ENCODE peak calls at places on chromosome 16, in eight cellular contexts. Q is HFF-Myc, X is fibroblast of pulmonary artery, M is uterus, C is breast epithelium, D is tibial artery, U is fibroblast of villous mesenchyme, Z is A549. P is an unnamed sample.

GRCh38 chr16:6146874-6147425 is 1049.4 kb upstream of the EEF2KMT start:
- DNase-seq in Q (no peak), X (no peak), M (no peak), C (no peak), D (no peak), U (no peak), Z (no peak), P (no peak)

GRCh38 chr16:81796035-81796434 is 16.9 kb downstream of the PLCG2 start:
- DNase-seq in Q (no peak), X (no peak), M (no peak), C (no peak), D (no peak), U (no peak), Z (no peak), P (no peak)

GRCh38 chr16:11213373-11213772 is 42.6 kb downstream of the SOCS1 start:
- DNase-seq in Q (no peak), X (no peak), M (no peak), C (no peak), D (no peak), U (no peak), Z (no peak), P (no peak)

GRCh38 chr16:66395806-66396555 is 29.5 kb downstream of the CDH5 start:
- DNase-seq in Q (no peak), X (no peak), M (no peak), C (no peak), D (no peak), U (no peak), Z (no peak), P (no peak)

GRCh38 chr16:67719778-67720144 is 645 bp upstream of the GFOD2 start:
- DNase-seq in Q (no peak), X (peak; percentile 54), M (no peak), C (no peak), D (peak; percentile 47), U (peak; percentile 65), Z (peak; percentile 58), P (peak; percentile 52)

GRCh38 chr16:55539488-55539887 is 27.0 kb upstream of the CAPNS2 start:
- DNase-seq in Q (no peak), X (no peak), M (no peak), C (no peak), D (no peak), U (no peak), Z (no peak), P (no peak)

GRCh38 chr16:70688266-70688742 is 2.5 kb upstream of the MTSS2 start:
- DNase-seq in Q (no peak), X (peak; percentile 74), M (peak; percentile 76), C (no peak), D (peak; percentile 68), U (peak; percentile 86), Z (no peak), P (peak; percentile 29)

GRCh38 chr16:53829186-53829747 is 125.3 kb downstream of the FTO start:
- DNase-seq in Q (no peak), X (peak; percentile 18), M (no peak), C (no peak), D (no peak), U (no peak), Z (no peak), P (peak; percentile 21)

GRCh38 chr16:66845791-66846221 is 1.6 kb downstream of the CA7 start:
- DNase-seq in Q (no peak), X (no peak), M (no peak), C (peak; percentile 35), D (no peak), U (no peak), Z (no peak), P (no peak)

GRCh38 chr16:21060027-21060510 is 90.6 kb downstream of the DNAH3 start:
- DNase-seq in Q (no peak), X (no peak), M (no peak), C (no peak), D (no peak), U (no peak), Z (no peak), P (no peak)

GRCh38 chr16:67652578-67653130 is 7.4 kb downstream of the ACD start:
- DNase-seq in Q (no peak), X (no peak), M (peak; percentile 18), C (no peak), D (no peak), U (no peak), Z (peak; percentile 48), P (no peak)

GRCh38 chr16:64629622-64630021 is 492.2 kb downstream of the CDH11 start:
- DNase-seq in Q (peak; percentile 7), X (no peak), M (no peak), C (no peak), D (no peak), U (no peak), Z (no peak), P (no peak)

GRCh38 chr16:66409156-66409555 is 17.9 kb upstream of the BEAN1 start:
- DNase-seq in Q (no peak), X (peak; percentile 78), M (no peak), C (no peak), D (no peak), U (peak; percentile 60), Z (no peak), P (peak; percentile 72)

GRCh38 chr16:11256657-11257130 is 690 bp upstream of the SOCS1 start:
- DNase-seq in Q (no peak), X (peak; percentile 33), M (peak; percentile 68), C (no peak), D (peak; percentile 56), U (peak; percentile 73), Z (peak; percentile 38), P (peak; percentile 39)

GRCh38 chr16:87160752-87161337 is 156.3 kb downstream of the C16orf95 start:
- DNase-seq in Q (no peak), X (no peak), M (no peak), C (no peak), D (no peak), U (no peak), Z (no peak), P (no peak)

GRCh38 chr16:75065149-75065807 is 51.3 kb downstream of the LDHD start:
- DNase-seq in Q (no peak), X (no peak), M (no peak), C (no peak), D (no peak), U (no peak), Z (no peak), P (no peak)

GRCh38 chr16:2519711-2520080 is 475 bp upstream of the AMDHD2 start:
- DNase-seq in Q (no peak), X (no peak), M (no peak), C (no peak), D (peak; percentile 31), U (no peak), Z (no peak), P (no peak)

GRCh38 chr16:1105888-1106620 is 10.0 kb upstream of the C1QTNF8 start:
- DNase-seq in Q (no peak), X (peak; percentile 57), M (peak; percentile 72), C (peak; percentile 71), D (peak; percentile 38), U (peak; percentile 31), Z (peak; percentile 94), P (peak; percentile 34)

GRCh38 chr16:75160386-75160785 is 12.1 kb downstream of the ZFP1 start:
- DNase-seq in Q (no peak), X (no peak), M (no peak), C (no peak), D (no peak), U (no peak), Z (no peak), P (no peak)

GRCh38 chr16:31008154-31008950 is 2.1 kb downstream of the STX1B start:
- DNase-seq in Q (no peak), X (no peak), M (no peak), C (no peak), D (no peak), U (no peak), Z (no peak), P (no peak)

GRCh38 chr16:78094998-78095397 is 4.5 kb upstream of the WWOX start:
- DNase-seq in Q (no peak), X (no peak), M (no peak), C (no peak), D (no peak), U (no peak), Z (no peak), P (no peak)

GRCh38 chr16:3578610-3579551 is 1.7 kb upstream of the NLRC3 start:
- DNase-seq in Q (no peak), X (no peak), M (no peak), C (no peak), D (no peak), U (no peak), Z (no peak), P (no peak)

GRCh38 chr16:13552062-13552959 is 367.6 kb upstream of the ERCC4 start:
- DNase-seq in Q (no peak), X (no peak), M (no peak), C (no peak), D (no peak), U (no peak), Z (no peak), P (no peak)

GRCh38 chr16:52976539-52977167 is 76.0 kb downstream of the CHD9NB start:
- DNase-seq in Q (no peak), X (peak; percentile 61), M (no peak), C (no peak), D (no peak), U (peak; percentile 28), Z (peak; percentile 37), P (peak; percentile 27)

GRCh38 chr16:10136916-10137315 is 45.3 kb downstream of the GRIN2A start:
- DNase-seq in Q (no peak), X (no peak), M (no peak), C (no peak), D (no peak), U (no peak), Z (no peak), P (no peak)
- TF ChIP-seq CTCF in Q (no peak), X (no peak), M (no peak), C (no peak), D (no peak), U (no peak), Z (no peak), P (no peak)

GRCh38 chr16:56618138-56618537 is 7.4 kb upstream of the MT1E start:
- DNase-seq in Q (no peak), X (no peak), M (no peak), C (no peak), D (no peak), U (no peak), Z (no peak), P (no peak)
- H3K4me3 ChIP-seq in Q (peak overlapping the region; percentile 45), X (no peak overlapping the region), M (no peak overlapping the region), C (peak overlapping the region; percentile 47), D (no peak overlapping the region), U (no peak overlapping the region), Z (no peak overlapping the region), P (no peak overlapping the region)

GRCh38 chr16:19114359-19115147 is 789 bp downstream of the ITPRIPL2 start:
- DNase-seq in Q (no peak), X (peak; percentile 72), M (peak; percentile 69), C (peak; percentile 71), D (peak; percentile 73), U (peak; percentile 80), Z (peak; percentile 54), P (peak; percentile 65)
- TF ChIP-seq CTCF in Q (no peak), X (no peak), M (no peak), C (no peak), D (no peak), U (no peak), Z (no peak), P (peak; percentile 34)

DNA sequence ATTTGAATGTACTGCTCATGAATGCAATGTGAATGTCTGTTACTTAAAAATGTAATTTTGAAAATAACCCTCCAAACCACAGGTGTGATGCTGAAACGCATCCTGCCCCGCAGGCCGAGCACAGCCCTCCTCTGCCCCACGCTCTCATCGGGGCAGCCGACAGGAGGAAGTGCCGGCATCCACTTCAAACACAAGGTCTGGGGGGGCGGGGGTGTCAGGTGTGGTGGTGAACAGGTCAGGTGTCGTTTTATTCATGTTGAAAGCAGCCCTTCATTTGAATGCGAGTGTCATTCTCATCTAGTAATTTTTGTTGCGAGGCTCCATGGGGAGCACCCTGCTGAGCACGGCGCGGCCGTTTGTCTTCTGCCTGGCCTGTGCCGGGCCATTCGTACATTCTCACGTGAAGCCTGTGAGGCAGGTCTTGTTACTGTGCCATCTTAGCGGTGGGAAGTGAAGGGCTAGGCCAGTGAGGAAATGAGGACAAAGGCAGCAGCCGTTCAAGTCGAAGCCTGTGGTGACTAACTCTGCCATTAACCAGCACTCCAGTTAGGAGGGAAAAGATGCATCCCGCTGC is 1.8 kb downstream of the ACSF3 start:
- DNase-seq in Q (no peak), X (no peak), M (no peak), C (no peak), D (no peak), U (no peak), Z (no peak), P (no peak)
- H3K4me3 ChIP-seq in Q (peak overlapping the region; percentile 87), X (no peak overlapping the region), M (no peak overlapping the region), C (no peak overlapping the region), D (no peak overlapping the region), U (no peak overlapping the region), Z (no peak overlapping the region), P (no peak overlapping the region)